ENCODE peak calls at places on chromosomes 6 and 20, in eight cellular contexts. Z is lung, X is AG10803, Y is RWPE1, P is epithelial cell of esophagus, G is GM06990, W is left ventricle myocardium inferior, O is OCI-LY7. A is an unnamed sample.

GRCh38 chr20:45995213-45996097 is 13.3 kb upstream of the MMP9 start:
- DNase-seq in X (no peak), G (no peak), Y (no peak), W (no peak), O (no peak), P (peak; percentile 50), Z (no peak), A (peak; percentile 35)

GRCh38 chr6:25006075-25006474 is 70.3 kb upstream of the RIPOR2 start:
- DNase-seq in G (no peak), P (no peak), Y (no peak), Z (no peak), X (no peak), O (no peak), W (no peak), A (no peak)

GRCh38 chr6:166032366-166033171 is 135.1 kb downstream of the TBXT start:
- DNase-seq in X (peak; percentile 95), Y (no peak), G (no peak), O (no peak), Z (no peak), P (no peak), W (peak; percentile 79), A (no peak)

GRCh38 chr6:86949776-86950175 is 12.4 kb downstream of the HTR1E start:
- DNase-seq in Y (no peak), G (no peak), X (no peak), W (no peak), P (no peak), Z (no peak), O (no peak), A (no peak)

GRCh38 chr6:87794922-87795885 is 93.2 kb upstream of the AKIRIN2 start:
- DNase-seq in W (no peak), Z (no peak), X (no peak), O (no peak), P (peak; percentile 52), G (no peak), Y (no peak), A (no peak)

GRCh38 chr6:4369616-4370015 is 234.2 kb upstream of the ECI2 start:
- DNase-seq in P (peak; percentile 46), X (peak; percentile 68), O (no peak), Z (no peak), Y (no peak), W (no peak), G (no peak), A (no peak)

GRCh38 chr6:155142163-155142901 is 121.5 kb upstream of the CLDN20 start:
- DNase-seq in X (peak; percentile 40), Y (no peak), Z (no peak), P (no peak), G (no peak), W (no peak), O (no peak), A (no peak)

GRCh38 chr6:33974030-33974429 is 170.2 kb upstream of the MLN start:
- DNase-seq in X (no peak), O (no peak), G (no peak), Y (no peak), W (no peak), P (no peak), Z (no peak), A (no peak)

GRCh38 chr6:170208171-170208601 is 82.7 kb downstream of the DLL1 start:
- DNase-seq in Z (peak; percentile 26), P (no peak), O (no peak), Y (no peak), G (no peak), W (no peak), X (no peak), A (peak; percentile 79)

GRCh38 chr20:50367104-50367674 is 143.0 kb upstream of the PTPN1 start:
- DNase-seq in W (no peak), Y (no peak), Z (no peak), G (no peak), P (no peak), O (no peak), X (no peak), A (no peak)

DNA sequence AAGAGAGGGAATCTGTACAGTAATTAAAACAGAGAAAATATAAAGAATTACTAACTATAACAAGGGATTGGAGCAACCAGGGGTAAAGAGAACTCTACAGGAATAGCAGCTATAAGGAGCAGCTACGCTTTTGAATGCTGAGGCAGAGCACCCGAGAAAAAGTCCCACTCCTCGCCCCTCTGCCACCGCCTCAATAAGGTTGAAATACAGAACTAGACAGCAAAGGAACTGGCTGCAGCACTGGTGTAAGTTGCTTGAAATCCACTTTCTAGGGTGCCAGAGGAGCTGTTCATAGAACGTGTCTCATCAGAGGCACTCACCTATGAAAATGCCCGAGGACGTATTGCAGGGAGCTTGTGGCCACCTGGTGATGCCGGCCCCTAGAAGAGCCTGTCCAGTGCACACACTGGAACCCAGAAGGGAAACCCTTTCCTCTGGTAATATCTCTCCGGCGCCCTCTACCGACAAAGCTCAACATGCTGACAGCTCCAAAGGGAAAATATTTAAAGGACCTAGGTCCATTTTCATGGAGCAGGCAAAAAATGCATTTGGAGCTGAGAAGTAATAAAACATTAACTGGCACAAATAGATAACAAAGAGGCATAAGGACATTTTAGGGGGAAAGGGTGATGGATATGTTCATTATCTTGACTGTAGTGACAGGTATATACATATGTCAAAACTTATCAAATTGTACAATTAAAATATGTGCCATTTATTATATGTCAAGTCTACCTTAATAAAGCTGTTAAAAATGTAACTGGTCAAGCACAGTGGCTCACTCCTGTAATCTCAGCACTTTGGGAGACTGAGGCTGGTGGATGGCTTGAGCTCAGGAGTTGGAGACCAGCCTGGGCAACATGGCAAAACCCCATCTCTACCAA is 137.4 kb upstream of the HDAC2 start:
- DNase-seq in X (peak; percentile 69), Y (peak; percentile 53), O (peak; percentile 41), W (peak; percentile 39), Z (peak; percentile 70), G (no peak), P (peak; percentile 75), A (no peak)
- TF ChIP-seq CTCF in X (peak; percentile 91), Y (peak; percentile 75), O (peak; percentile 82), W (peak; percentile 63), Z (no peak), G (peak; percentile 88), P (peak; percentile 80), A (peak; percentile 86)

DNA sequence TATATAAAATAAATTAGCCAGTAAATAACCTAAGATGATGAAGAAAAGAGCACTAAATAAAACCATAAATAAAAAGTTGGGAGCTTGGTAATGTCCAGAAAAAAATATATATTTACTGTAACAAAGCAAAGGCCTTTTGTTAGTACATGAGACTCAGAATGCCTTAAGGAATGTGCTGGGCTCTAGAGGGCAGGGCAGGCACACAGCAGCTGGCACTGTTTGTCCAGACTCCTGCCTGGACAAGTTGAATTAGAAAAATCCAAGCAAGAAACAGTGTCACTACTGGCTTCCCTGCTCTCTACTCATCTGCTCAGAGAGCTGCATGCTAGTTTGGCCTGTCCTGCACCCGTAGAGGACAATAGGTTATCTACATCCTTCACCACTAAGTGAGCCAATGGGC is 8.8 kb downstream of the DEFB129 start:
- DNase-seq in Z (no peak), W (no peak), X (peak; percentile 30), Y (peak; percentile 66), G (no peak), O (no peak), P (peak; percentile 79), A (no peak)
- TF ChIP-seq CTCF in Z (no peak), W (peak; percentile 48), X (peak; percentile 26), Y (peak; percentile 77), G (no peak), O (peak; percentile 35), P (peak; percentile 60), A (peak; percentile 70)

GRCh38 chr6:162733489-162733888 is 5.7 kb downstream of the PACRG start:
- DNase-seq in O (peak; percentile 23), Y (no peak), P (no peak), W (no peak), X (no peak), Z (no peak), G (no peak), A (no peak)

GRCh38 chr6:162727347-162728176 is at the start of the genes PACRG and PRKN:
- DNase-seq in Z (peak; percentile 98), G (peak; percentile 93), X (peak; percentile 95), O (peak; percentile 96), W (peak; percentile 99), Y (peak; percentile 97), P (peak; percentile 99), A (peak; percentile 99)

GRCh38 chr6:162728177-162728571 is 400 bp downstream of the PACRG start:
- DNase-seq in P (no peak), W (no peak), G (no peak), X (no peak), Z (no peak), O (no peak), Y (no peak), A (no peak)

GRCh38 chr6:162728706-162729105 is 932 bp downstream of the PACRG start:
- DNase-seq in W (no peak), G (no peak), X (no peak), Z (no peak), O (no peak), Y (no peak), P (no peak), A (no peak)

GRCh38 chr6:162730502-162730901 is 2.7 kb downstream of the PACRG start:
- DNase-seq in Z (no peak), P (no peak), Y (no peak), G (no peak), W (no peak), O (no peak), X (no peak), A (no peak)
- TF ChIP-seq CTCF in Z (no peak), P (no peak), Y (no peak), G (no peak), W (no peak), O (no peak), X (no peak), A (no peak)

GRCh38 chr6:96716221-96716620 is 121.1 kb downstream of the GPR63 start:
- DNase-seq in X (no peak), Z (no peak), O (no peak), Y (no peak), W (no peak), P (no peak), G (no peak), A (no peak)
- TF ChIP-seq CTCF in X (no peak), Z (no peak), O (peak; percentile 29), Y (no peak), W (no peak), P (no peak), G (peak; percentile 13), A (no peak)

DNA sequence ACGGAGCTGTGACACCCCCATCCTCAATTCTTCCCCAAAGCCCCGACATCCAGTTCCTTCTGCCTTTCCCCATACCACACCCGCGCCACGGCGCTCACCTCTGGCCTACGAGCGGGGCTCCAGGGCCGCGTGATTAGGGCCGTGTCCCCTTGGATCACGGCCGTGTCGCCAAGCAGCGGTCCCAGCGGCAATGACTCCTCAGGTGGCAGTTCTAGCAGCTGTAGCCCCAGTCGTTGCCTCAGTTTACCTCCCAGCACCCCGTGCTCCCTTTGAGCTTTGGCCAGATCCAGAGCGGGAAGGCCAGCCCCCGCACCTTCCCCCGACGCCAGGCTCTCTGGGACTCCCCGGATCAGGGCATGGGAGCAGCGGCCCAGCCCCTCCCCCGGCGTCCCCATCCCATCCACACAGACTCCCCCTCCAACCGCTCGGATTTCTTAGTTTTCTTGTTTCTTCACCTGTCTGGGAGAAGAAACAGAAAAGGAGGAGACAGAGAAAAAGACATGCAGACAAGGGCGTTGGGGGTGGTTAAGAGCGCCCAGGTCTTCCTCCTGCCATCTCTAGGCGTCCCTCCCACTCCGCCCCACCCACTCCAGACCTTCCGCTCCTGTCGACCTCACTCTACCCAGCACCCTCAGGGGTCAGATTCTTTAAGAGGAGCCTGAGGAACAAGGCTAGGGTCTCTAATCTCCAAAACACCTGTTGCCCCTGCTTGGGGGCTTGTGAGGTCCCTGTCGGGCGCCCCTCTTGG is at the start of gene DDAH2:
- DNase-seq in W (no peak), P (no peak), X (no peak), Z (no peak), G (no peak), Y (no peak), O (no peak), A (no peak)
- TF ChIP-seq CTCF in W (peak; percentile 66), P (peak; percentile 57), X (peak; percentile 56), Z (no peak), G (peak; percentile 92), Y (peak; percentile 84), O (peak; percentile 91), A (no peak)